ENCODE peak calls at places on chromosomes 5 and 9, in five cellular contexts. J, A, V, G and W are unnamed samples.

GRCh38 chr5:156394642-156395393 is 67.9 kb downstream of the SGCD start:
- DNase-seq in J (no peak), V (no peak), G (no peak), A (no peak), W (no peak)

GRCh38 chr9:21830589-21830988 is 28.2 kb downstream of the MTAP start:
- DNase-seq in G (peak), A (no peak), V (no peak), J (no peak), W (no peak)

GRCh38 chr5:178068293-178068692 is 45.0 kb upstream of the N4BP3 start:
- DNase-seq in A (no peak), G (no peak), J (no peak), V (peak), W (no peak)

GRCh38 chr5:179795049-179795862 is 1.5 kb downstream of the LTC4S start:
- DNase-seq in A (no peak), V (peak), J (no peak), G (no peak), W (peak)

GRCh38 chr9:132756214-132756799 is 86.0 kb downstream of the GTF3C4 start:
- DNase-seq in A (no peak), G (no peak), V (no peak), J (no peak), W (no peak)

GRCh38 chr9:88085481-88085880 is 52.8 kb downstream of the SPATA31C2 start:
- DNase-seq in A (no peak), J (no peak), V (no peak), G (no peak), W (no peak)

GRCh38 chr5:25090818-25091217 is 446.0 kb upstream of the CDH10 start:
- DNase-seq in G (no peak), J (no peak), V (no peak), A (no peak), W (no peak)

GRCh38 chr9:7394007-7394774 is 405.4 kb downstream of the DMAC1 start:
- DNase-seq in J (no peak), G (peak), V (no peak), A (peak), W (peak)

GRCh38 chr9:131500939-131501541 is 1.7 kb upstream of the POMT1 start:
- DNase-seq in J (no peak), V (no peak), G (no peak), A (no peak), W (no peak)

GRCh38 chr5:170655476-170655875 is 128.0 kb upstream of the GABRP start:
- DNase-seq in V (no peak), A (no peak), J (no peak), G (no peak), W (no peak)

GRCh38 chr9:92964607-92964975 is 17.3 kb downstream of the FGD3 start:
- DNase-seq in V (no peak), G (no peak), J (no peak), A (no peak), W (no peak)

GRCh38 chr5:142722896-142723295 is 37.0 kb upstream of the FGF1 start:
- DNase-seq in A (no peak), V (no peak), G (no peak), J (no peak), W (no peak)

GRCh38 chr5:73100109-73100508 is 20.3 kb upstream of the TMEM171 start:
- DNase-seq in A (no peak), V (no peak), G (no peak), J (no peak), W (no peak)

GRCh38 chr5:16857635-16858034 is 78.5 kb downstream of the MYO10 start:
- DNase-seq in J (no peak), A (no peak), V (no peak), G (no peak), W (no peak)

GRCh38 chr9:123927625-123928308 is 2.2 kb downstream of the DENND1A start:
- DNase-seq in J (no peak), A (no peak), V (no peak), G (no peak), W (no peak)

GRCh38 chr5:35247645-35248034 is 17.4 kb upstream of the PRLR start:
- DNase-seq in J (no peak), G (no peak), V (no peak), A (no peak), W (no peak)

GRCh38 chr5:37710965-37711364 is 128.9 kb downstream of the GDNF start:
- DNase-seq in G (no peak), J (no peak), V (no peak), A (no peak), W (no peak)

GRCh38 chr5:10266839-10267238 is 16.8 kb downstream of the CCT5 start:
- DNase-seq in V (no peak), A (no peak), G (no peak), J (no peak), W (no peak)

GRCh38 chr5:167814828-167815227 is 476.6 kb upstream of the WWC1 start:
- DNase-seq in V (no peak), G (no peak), J (no peak), A (no peak), W (peak)

GRCh38 chr5:167816354-167816753 is 475.1 kb upstream of the WWC1 start:
- DNase-seq in V (no peak), G (no peak), J (no peak), A (no peak), W (no peak)

GRCh38 chr5:167813381-167813780 is 478.1 kb upstream of the WWC1 start:
- DNase-seq in G (peak), J (no peak), A (no peak), V (no peak), W (no peak)

GRCh38 chr5:167816864-167817263 is 474.6 kb upstream of the WWC1 start:
- DNase-seq in J (no peak), A (no peak), V (no peak), G (no peak), W (no peak)

DNA sequence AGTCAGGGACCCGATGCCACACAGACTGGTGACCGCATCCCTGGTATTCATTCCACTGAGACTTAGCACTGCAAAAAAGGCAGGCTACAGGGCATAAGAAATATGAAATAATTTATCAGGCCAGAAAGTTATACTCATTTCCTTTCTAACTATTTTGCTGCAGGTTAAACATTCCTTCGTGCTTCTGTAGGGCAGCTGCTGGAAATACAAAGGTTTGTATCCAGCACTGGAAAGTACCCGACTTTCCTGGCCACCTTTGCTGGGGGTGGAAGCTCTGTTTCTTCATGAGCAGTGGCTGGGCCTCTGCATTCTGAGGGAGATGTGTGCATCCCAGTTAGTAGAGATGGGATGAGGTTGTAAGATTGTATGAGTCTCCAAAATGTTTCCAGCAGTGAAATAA is 478.6 kb upstream of the WWC1 start:
- DNase-seq in V (no peak), J (no peak), G (no peak), A (no peak), W (no peak)
- TF ChIP-seq REST in V (no peak), J (no peak), G (no peak), A (no peak), W (no peak)

GRCh38 chr5:140635291-140636257 is 2.6 kb upstream of the CD14 start:
- DNase-seq in G (no peak), V (no peak), A (peak), J (no peak), W (no peak)
- TF ChIP-seq REST in G (no peak), V (no peak), A (no peak), J (no peak), W (no peak)

DNA sequence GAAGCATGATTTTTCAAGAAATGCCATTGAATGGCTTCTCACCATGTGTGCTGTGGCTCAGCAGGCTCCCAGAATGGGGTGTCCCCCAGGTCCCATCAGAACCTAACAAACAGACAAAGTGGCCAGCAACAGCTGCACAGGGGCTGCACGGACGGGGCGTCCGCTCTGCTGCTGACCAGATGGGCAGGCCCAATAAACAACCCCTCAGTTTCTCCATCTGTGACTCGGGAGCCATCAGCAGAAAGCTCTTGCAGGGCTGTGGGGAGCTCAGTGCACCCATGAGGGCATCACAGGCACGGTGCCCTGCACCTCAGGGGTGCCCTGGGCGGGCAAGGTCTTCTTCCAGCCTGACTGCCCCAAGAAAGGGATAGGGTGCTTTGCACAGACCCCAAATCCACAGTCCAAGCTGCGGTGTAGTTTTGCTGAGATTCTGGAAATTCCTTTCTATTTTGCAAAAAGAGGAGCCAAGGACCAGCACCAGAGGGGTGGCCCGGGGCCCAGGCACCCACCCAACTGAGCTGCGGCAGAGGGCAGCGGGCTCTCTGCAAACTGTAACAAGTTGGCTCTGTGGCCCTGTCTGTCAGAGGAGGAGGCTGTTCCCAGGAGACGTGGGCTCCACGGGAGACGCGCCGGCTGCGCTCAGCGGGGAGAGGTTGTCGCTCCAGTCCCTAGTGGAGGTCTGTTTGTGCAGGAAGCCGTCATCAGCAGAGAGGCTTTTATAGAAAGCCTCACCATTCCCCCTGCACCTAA is 138.7 kb upstream of the PPP1R26 start:
- DNase-seq in A (no peak), J (no peak), G (no peak), V (no peak), W (no peak)
- TF ChIP-seq REST in A (no peak), J (no peak), G (no peak), V (no peak), W (no peak)

GRCh38 chr9:8877753-8878494 is 1078.3 kb upstream of the DMAC1 start:
- DNase-seq in A (no peak), G (no peak), J (no peak), V (no peak), W (no peak)
- TF ChIP-seq REST in A (no peak), G (no peak), J (no peak), V (no peak), W (no peak)

GRCh38 chr9:100427366-100428263 is 672 bp downstream of the MSANTD3 start:
- DNase-seq in J (no peak), V (no peak), G (peak), A (peak), W (peak)

GRCh38 chr9:100426194-100426531 is 780 bp upstream of the MSANTD3 start:
- DNase-seq in G (no peak), V (peak), J (no peak), A (no peak), W (no peak)

GRCh38 chr9:100426532-100427365 is at the start of gene MSANTD3:
- DNase-seq in G (peak), A (peak), V (peak), J (no peak), W (peak)

GRCh38 chr9:100430286-100430940 is 3.5 kb downstream of the MSANTD3 start:
- DNase-seq in A (no peak), V (no peak), G (no peak), J (no peak), W (no peak)

GRCh38 chr9:100428871-100429654 is 2.1 kb downstream of the MSANTD3 start:
- DNase-seq in A (peak), G (peak), V (no peak), J (peak), W (no peak)
- TF ChIP-seq REST in A (no peak), G (no peak), V (peak), J (no peak), W (no peak)

GRCh38 chr5:83507431-83507830 is 35.9 kb downstream of the VCAN start:
- DNase-seq in A (no peak), V (no peak), G (no peak), J (no peak), W (no peak)
- TF ChIP-seq REST in A (no peak), V (no peak), G (no peak), J (no peak), W (no peak)

GRCh38 chr5:135386886-135387628 is 12.0 kb downstream of the MACROH2A1 start:
- DNase-seq in A (peak), G (peak), V (no peak), J (peak), W (no peak)
- TF ChIP-seq REST in A (no peak), G (no peak), V (no peak), J (no peak), W (no peak)

DNA sequence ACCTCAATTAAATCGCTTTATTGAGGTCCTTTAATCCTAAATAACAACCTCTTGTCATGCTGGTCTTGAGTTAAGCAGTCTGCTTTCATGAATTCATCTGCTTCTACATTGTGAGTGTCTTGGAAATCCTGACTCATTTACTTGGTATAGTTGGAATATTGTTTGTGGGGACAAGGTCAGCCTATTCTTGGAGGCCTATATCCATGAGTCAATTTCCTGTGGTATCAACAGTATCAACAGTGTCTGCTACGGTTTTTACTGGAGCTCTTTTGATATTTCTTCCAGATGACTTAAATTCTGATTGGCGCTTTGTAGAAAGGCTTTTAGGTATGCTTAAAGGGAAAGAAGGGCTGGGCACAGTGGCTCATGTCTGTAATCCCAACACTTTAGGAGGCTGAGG is 71.2 kb upstream of the PARP8 start:
- DNase-seq in A (no peak), G (peak), J (peak), V (no peak), W (no peak)
- TF ChIP-seq REST in A (no peak), G (no peak), J (no peak), V (no peak), W (no peak)

GRCh38 chr5:174191076-174191475 is 145.6 kb downstream of the NSG2 start:
- DNase-seq in J (no peak), A (no peak), V (no peak), G (no peak), W (no peak)

GRCh38 chr5:174190073-174190675 is 144.7 kb downstream of the NSG2 start:
- DNase-seq in G (no peak), A (no peak), V (peak), J (no peak), W (peak)

GRCh38 chr5:174192103-174192655 is 146.7 kb downstream of the NSG2 start:
- DNase-seq in A (no peak), G (no peak), J (no peak), V (no peak), W (no peak)

GRCh38 chr5:174195517-174195916 is 150.0 kb downstream of the NSG2 start:
- DNase-seq in V (peak), J (no peak), G (no peak), A (no peak), W (peak)

DNA sequence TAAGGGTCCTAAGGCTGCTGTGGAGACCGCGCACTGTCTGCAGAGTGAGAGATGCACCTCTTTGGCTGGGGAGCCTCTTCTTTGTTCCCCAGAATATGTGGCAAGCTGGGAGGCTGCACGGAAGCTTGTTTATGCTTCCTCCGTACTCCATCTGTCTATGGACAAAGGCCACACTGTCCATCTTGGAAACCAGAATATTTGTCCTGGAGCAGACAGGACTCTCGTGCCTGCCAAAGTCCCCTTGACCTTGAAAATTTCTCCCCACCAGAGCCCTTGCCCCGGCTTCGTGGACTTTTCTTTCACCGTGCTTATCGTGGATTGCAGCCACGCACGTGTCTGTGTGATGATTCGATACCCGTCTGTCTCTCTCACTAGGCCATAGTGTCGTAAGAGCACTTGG is 147.4 kb downstream of the NSG2 start:
- DNase-seq in J (no peak), A (no peak), V (no peak), G (no peak), W (no peak)
- TF ChIP-seq REST in J (no peak), A (no peak), V (no peak), G (no peak), W (no peak)

GRCh38 chr5:1793966-1794895 is 5.4 kb downstream of the MRPL36 start:
- DNase-seq in V (no peak), J (no peak), G (no peak), A (peak), W (no peak)
- TF ChIP-seq REST in V (no peak), J (no peak), G (no peak), A (no peak), W (no peak)